ENCODE peak calls at places on chromosome 2, in five cellular contexts. H is HepG2, V is K562, R is H1, D is A549. E is an unnamed sample. For H3K9me3, the result is how much of the 10 kb centered on the place peaks cover.

GRCh38 chr2:65710779-65711295 is 278.4 kb upstream of the SPRED2 start:
- DNase-seq in H (peak), V (no peak), R (peak), D (peak), E (no peak)

GRCh38 chr2:101827246-101827645 is 129.7 kb downstream of the MAP4K4 start:
- DNase-seq in H (peak), V (no peak), R (no peak), D (no peak), E (peak)

GRCh38 chr2:240687741-240688562 is 3.7 kb upstream of the AQP12A start:
- DNase-seq in H (no peak), V (no peak), R (no peak), D (no peak), E (no peak)

GRCh38 chr2:238225911-238226697 is 13.7 kb downstream of the HES6 start:
- DNase-seq in H (no peak), V (no peak), R (no peak), D (no peak), E (no peak)

GRCh38 chr2:241760301-241760771 is 16.3 kb upstream of the GAL3ST2 start:
- DNase-seq in H (no peak), V (no peak), R (no peak), D (no peak), E (no peak)

GRCh38 chr2:142416996-142417395 is 286.2 kb upstream of the LRP1B start:
- DNase-seq in H (no peak), V (no peak), R (no peak), D (no peak), E (no peak)

GRCh38 chr2:229920011-229920781 is 1.6 kb downstream of the TRIP12 start:
- DNase-seq in H (peak), V (peak), R (no peak), D (no peak), E (peak)

GRCh38 chr2:14348247-14348646 is 284.3 kb upstream of the LRATD1 start:
- DNase-seq in H (no peak), V (no peak), R (no peak), D (no peak), E (no peak)

GRCh38 chr2:127047716-127048617 is 59.0 kb downstream of the BIN1 start:
- DNase-seq in H (no peak), V (no peak), R (no peak), D (no peak), E (no peak)

GRCh38 chr2:47518497-47519146 is 115.7 kb downstream of the MSH2 start:
- DNase-seq in H (no peak), V (no peak), R (no peak), D (no peak), E (no peak)
- TF ChIP-seq JUN in H (no peak), V (no peak), R (no peak), D (no peak), E (no peak)

GRCh38 chr2:95143838-95144237 is 15.8 kb downstream of the ZNF514 start:
- DNase-seq in H (no peak), V (no peak), R (no peak), D (no peak), E (no peak)

GRCh38 chr2:95149397-95149984 is 10.2 kb downstream of the ZNF514 start:
- DNase-seq in H (no peak), V (no peak), R (no peak), D (no peak), E (no peak)
- H3K9me3 ChIP-seq in H (half or more), V (under half), R (half or more), D (half or more), E (under half)

GRCh38 chr2:239583171-239583878 is 182.5 kb upstream of the HDAC4 start:
- DNase-seq in H (no peak), V (no peak), R (no peak), D (no peak), E (no peak)
- H3K27ac ChIP-seq in H (no peak), V (no peak), R (no peak), D (no peak), E (no peak)

DNA sequence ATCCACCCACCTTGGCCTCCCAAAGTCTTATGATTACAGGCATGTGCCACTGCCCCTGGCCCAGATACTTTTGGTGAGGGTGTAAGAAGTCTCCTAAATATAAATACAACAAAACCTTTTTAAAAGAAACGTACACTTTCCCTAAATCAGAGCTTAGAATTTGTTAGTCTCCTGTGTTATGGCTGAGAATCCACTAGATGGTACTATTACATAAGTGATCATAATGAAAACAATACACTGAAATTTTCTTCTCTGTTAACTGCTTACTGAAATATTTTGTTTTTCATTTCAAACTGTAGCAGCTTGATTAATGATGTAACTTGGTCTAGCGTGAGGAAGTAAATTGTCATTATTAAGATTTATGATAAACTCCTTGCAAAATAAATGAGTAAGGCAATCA is 74.8 kb upstream of the FAM98A start:
- DNase-seq in H (no peak), V (no peak), R (no peak), D (no peak), E (peak)
- TF ChIP-seq JUN in H (no peak), V (no peak), R (no peak), D (no peak), E (no peak)

E was measured in endothelial cell of umbilical vein.